ENCODE peak calls at places on chromosomes 6 and 20, in six cellular contexts. W is fibroblast of pulmonary artery, H is H9, O is retinal pigment epithelial cell, X is fibroblast of mammary gland, M is progenitor cell of endocrine pancreas. P is an unnamed sample.

GRCh38 chr20:24100370-24101011 is 111.9 kb upstream of the GGTLC1 start:
- DNase-seq in H (no peak), O (no peak), X (peak), M (peak), W (peak), P (peak)

GRCh38 chr6:120077489-120077888 is 727.9 kb upstream of the MAN1A1 start:
- DNase-seq in O (no peak), X (peak), H (peak), W (peak), M (no peak), P (no peak)

GRCh38 chr6:90362273-90362672 is 65.6 kb upstream of the BACH2 start:
- DNase-seq in M (no peak), H (no peak), O (peak), X (peak), W (peak), P (no peak)

GRCh38 chr6:141874930-141875602 is 257.7 kb upstream of the GJE1 start:
- DNase-seq in X (peak), M (no peak), H (no peak), W (peak), O (no peak), P (no peak)

GRCh38 chr6:132270745-132271414 is 130.4 kb downstream of the MOXD1 start:
- DNase-seq in M (no peak), W (no peak), O (no peak), H (no peak), X (no peak), P (no peak)

GRCh38 chr20:52294106-52294628 is 102.6 kb upstream of the ZFP64 start:
- DNase-seq in O (no peak), H (no peak), M (no peak), X (peak), W (peak), P (no peak)

GRCh38 chr20:40683894-40684268 is 5.2 kb downstream of the MAFB start:
- DNase-seq in H (no peak), M (no peak), W (no peak), X (no peak), O (no peak), P (no peak)

GRCh38 chr6:41171908-41172307 is 9.0 kb upstream of the TREM2 start:
- DNase-seq in W (no peak), H (peak), X (no peak), O (no peak), M (no peak), P (no peak)

GRCh38 chr6:134288538-134289203 is 29.2 kb downstream of the SGK1 start:
- DNase-seq in H (no peak), M (no peak), W (peak), X (peak), O (no peak), P (peak)

GRCh38 chr6:146289816-146290588 is 253.6 kb upstream of the RAB32 start:
- DNase-seq in W (peak), O (peak), H (no peak), M (no peak), X (peak), P (peak)

GRCh38 chr6:129890701-129891100 is 29.6 kb upstream of the TMEM244 start:
- DNase-seq in W (no peak), H (no peak), M (no peak), X (peak), O (no peak), P (peak)

GRCh38 chr6:149964243-149965190 is 774 bp downstream of the ULBP1 start:
- DNase-seq in W (peak), H (peak), X (peak), O (no peak), M (no peak), P (peak)

GRCh38 chr6:154522576-154522975 is 12.1 kb upstream of the CNKSR3 start:
- DNase-seq in O (no peak), M (no peak), W (no peak), X (no peak), H (no peak), P (no peak)

GRCh38 chr6:18155273-18155863 is at the start of gene KDM1B:
- DNase-seq in M (no peak), H (peak), O (peak), X (peak), W (peak), P (peak)

GRCh38 chr6:43951756-43952675 is 175.2 kb downstream of the MRPL14 start:
- DNase-seq in H (peak), M (no peak), W (no peak), X (no peak), O (no peak), P (peak)

GRCh38 chr6:36666726-36667591 is 11.6 kb upstream of the CDKN1A start:
- DNase-seq in X (peak), O (peak), W (peak), H (peak), M (no peak), P (peak)

GRCh38 chr6:56440551-56440981 is 193.2 kb upstream of the COL21A1 start:
- DNase-seq in X (no peak), W (no peak), M (no peak), H (no peak), O (no peak), P (no peak)

GRCh38 chr6:55433446-55434130 is 106.3 kb downstream of the GFRAL start:
- DNase-seq in W (peak), H (no peak), M (no peak), X (peak), O (no peak), P (no peak)

GRCh38 chr6:107973594-107973993 is 15.6 kb upstream of the SEC63 start:
- DNase-seq in O (no peak), X (no peak), H (no peak), W (no peak), M (no peak), P (no peak)

GRCh38 chr6:138765896-138766487 is 7.6 kb upstream of the CCDC28A start:
- DNase-seq in M (no peak), H (no peak), O (no peak), X (peak), W (peak), P (peak)

GRCh38 chr20:3753501-3754257 is 13.9 kb downstream of the ADISSP start:
- DNase-seq in W (no peak), O (no peak), M (no peak), X (no peak), H (no peak), P (no peak)

GRCh38 chr6:6085928-6086668 is 79.4 kb upstream of the NRN1 start:
- DNase-seq in M (no peak), X (no peak), W (no peak), O (no peak), H (no peak), P (no peak)

GRCh38 chr20:34072076-34072475 is 40.0 kb downstream of the EIF2S2 start:
- DNase-seq in O (no peak), M (no peak), X (no peak), H (no peak), W (no peak), P (no peak)

GRCh38 chr6:35473849-35474128 is 5.6 kb downstream of the RPL10A start:
- DNase-seq in M (no peak), W (no peak), O (no peak), X (no peak), H (peak), P (no peak)

GRCh38 chr20:58330692-58331091 is 21.2 kb downstream of the RAB22A start:
- DNase-seq in W (peak), X (no peak), H (no peak), O (no peak), M (no peak), P (no peak)

DNA sequence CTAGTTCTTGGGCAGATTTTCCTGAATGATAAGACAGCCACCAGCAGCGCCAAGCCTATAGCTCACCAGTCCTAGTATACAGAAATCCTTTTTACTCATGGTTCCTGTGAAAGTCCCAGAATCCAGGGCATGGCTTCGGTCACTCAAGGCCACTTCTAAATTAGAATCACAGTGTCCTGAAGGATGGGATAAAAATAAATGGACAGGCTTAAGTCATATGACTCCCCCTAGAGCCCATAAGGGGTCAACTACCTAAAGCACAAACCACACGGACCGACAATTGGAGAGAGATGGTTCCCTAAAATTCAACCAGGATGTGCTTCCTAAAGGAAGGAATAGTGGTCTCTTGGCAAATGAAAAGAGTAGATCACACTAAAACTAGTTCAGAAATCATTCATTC is 404.1 kb upstream of the PLCB4 start:
- DNase-seq in H (no peak), W (no peak), M (no peak), O (no peak), X (no peak), P (no peak)
- TF ChIP-seq CTCF in H (peak), W (no peak), M (no peak), O (no peak), X (no peak), P (peak)

GRCh38 chr6:20719980-20720379 is 185.7 kb downstream of the CDKAL1 start:
- DNase-seq in O (no peak), X (no peak), H (no peak), M (no peak), W (no peak), P (no peak)
- TF ChIP-seq CTCF in O (no peak), X (no peak), H (no peak), M (no peak), W (no peak), P (no peak)

DNA sequence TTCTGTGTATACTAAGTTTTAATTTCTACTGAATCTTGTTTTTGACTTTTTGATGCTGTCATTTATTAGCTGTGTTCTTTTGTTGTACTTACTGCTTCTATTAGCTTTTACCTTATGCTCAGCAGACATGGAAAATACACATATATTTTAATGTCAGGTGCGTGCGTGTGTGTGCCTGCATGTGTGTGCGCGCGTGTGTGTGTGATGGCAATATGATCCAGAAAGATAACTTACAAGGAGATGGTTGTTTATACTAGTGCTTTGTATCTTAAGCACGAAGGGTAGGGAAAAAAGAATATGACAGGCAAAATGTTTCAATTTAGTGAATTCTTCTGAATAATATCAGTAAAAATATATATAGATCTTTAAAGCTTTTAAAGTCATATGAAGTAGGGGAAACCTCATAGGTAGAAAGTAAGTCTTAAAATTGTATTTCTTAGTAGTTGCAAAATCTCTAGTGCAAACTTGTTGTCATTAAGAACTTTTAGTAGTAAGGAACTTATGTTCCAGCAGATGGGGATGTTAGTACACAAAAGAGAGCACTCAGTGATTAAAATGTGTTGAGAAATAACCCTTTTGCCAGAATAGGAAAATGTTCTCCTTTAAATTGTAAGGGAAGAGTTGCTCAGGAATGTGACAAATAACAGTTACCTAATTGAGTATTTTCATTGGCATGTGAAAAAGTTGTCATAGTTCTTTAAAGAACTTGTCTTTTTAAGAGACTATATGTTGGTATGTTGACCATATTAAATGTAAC is 13.2 kb downstream of the QKI start:
- DNase-seq in M (no peak), W (peak), H (no peak), X (peak), O (no peak), P (peak)
- TF ChIP-seq CTCF in M (peak), W (peak), H (peak), X (peak), O (peak), P (peak)

GRCh38 chr6:33851959-33852358 is 48.2 kb upstream of the MLN start:
- DNase-seq in W (peak), O (no peak), H (peak), X (peak), M (peak), P (no peak)
- TF ChIP-seq CTCF in W (peak), O (peak), H (peak), X (peak), M (peak), P (peak)

DNA sequence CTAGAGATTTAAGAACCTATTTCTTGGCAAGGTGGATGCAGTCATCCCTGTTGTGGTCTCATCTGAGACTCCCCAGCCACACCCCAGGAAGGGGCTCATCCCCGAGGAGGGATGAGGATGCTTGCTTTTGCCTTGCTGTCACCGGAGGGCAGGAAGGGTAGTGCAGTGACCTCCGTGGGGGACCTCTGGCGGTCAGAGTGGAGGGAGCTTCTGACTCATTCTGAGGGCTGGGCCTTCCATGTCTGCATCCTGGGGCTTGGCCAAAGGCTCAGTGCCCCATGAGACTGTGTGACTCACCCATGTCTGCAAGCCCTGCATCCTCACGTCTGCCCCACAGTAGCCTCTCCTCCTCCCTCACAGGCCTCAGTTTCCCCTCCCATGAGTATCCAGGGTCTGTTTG is 38.7 kb downstream of the UQCC2 start:
- DNase-seq in O (peak), X (peak), M (no peak), W (peak), H (peak), P (peak)
- TF ChIP-seq CTCF in O (peak), X (peak), M (no peak), W (peak), H (peak), P (peak)

GRCh38 chr6:1335367-1336037 is 23.6 kb downstream of the FOXQ1 start:
- DNase-seq in W (peak), O (peak), X (peak), H (peak), M (no peak), P (peak)

GRCh38 chr6:1334725-1335124 is 22.8 kb downstream of the FOXQ1 start:
- DNase-seq in X (no peak), M (no peak), W (no peak), O (no peak), H (peak), P (no peak)

GRCh38 chr6:1337791-1338190 is 25.9 kb downstream of the FOXQ1 start:
- DNase-seq in M (no peak), W (no peak), X (peak), O (no peak), H (no peak), P (peak)

DNA sequence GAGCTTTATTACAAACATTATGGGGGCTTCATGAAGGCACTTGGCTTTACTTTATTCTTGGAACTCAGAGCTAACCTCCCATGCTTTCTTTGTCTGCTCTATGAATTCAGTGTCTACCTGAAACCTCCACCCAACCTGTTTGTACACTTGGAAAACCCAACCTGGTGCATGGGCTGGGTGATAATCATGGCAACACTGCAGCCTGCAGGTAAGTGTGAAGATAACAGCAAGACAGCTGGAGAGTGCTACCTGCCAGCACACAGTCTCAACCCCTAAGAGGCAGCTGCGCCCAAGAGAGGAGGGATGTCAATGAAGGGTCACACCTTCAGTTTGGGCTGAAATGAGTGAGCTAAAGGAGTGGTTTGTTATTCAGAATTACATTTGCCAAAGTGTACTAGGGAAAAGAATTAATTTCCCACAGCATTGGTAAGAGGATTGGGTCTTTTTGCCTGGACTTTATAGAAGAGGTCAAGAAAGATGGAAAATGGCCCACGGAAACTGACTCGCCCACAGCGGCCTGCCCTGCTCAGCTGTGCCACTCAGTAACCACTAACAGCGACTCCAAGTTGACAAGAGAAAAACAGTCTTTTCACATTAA is 24.4 kb downstream of the FOXQ1 start:
- DNase-seq in O (no peak), X (no peak), M (peak), H (peak), W (no peak), P (no peak)
- TF ChIP-seq CTCF in O (peak), X (no peak), M (peak), H (peak), W (no peak), P (peak)

DNA sequence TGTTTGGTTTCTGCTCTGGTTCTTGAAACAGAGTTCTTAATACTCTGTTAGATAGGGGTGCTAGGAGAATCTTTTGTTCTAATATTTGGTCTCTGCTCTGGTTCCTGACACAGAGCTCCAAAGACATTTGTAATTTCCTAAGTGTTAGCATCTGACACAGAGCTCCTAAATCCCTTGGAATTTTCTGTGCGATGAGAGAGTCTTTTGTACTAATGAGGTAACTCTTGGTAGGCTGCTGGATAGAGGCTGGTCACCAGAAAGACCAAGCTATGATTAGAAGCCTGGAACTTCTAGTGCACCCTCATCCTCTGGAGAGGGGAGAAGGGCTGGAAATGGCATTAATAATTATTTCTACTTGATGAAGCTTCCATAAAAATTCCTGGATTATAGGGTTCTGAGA is 7.7 kb upstream of the CD109 start:
- DNase-seq in O (no peak), M (no peak), W (no peak), X (no peak), H (no peak), P (no peak)
- TF ChIP-seq CTCF in O (no peak), M (no peak), W (no peak), X (no peak), H (no peak), P (no peak)

GRCh38 chr6:39389372-39389767 is 66.9 kb upstream of the KCNK16 start:
- DNase-seq in O (no peak), H (no peak), M (no peak), X (peak), W (peak), P (no peak)
- TF ChIP-seq CTCF in O (peak), H (peak), M (peak), X (peak), W (peak), P (no peak)

P was measured in HFFc6.